ENCODE peak calls at places on chromosomes 4 and X, in six cellular contexts. Z, L, S, E, C and V are unnamed samples.

GRCh38 chrX:40105791-40106676 is 8.3 kb upstream of the BCOR start:
- DNase-seq in S (peak; percentile 50), E (no peak), C (no peak), L (no peak), Z (no peak), V (peak; percentile 66)

GRCh38 chrX:129759576-129760061 is 20.1 kb upstream of the SASH3 start:
- DNase-seq in S (no peak), Z (no peak), E (peak; percentile 83), L (no peak), C (peak; percentile 81), V (no peak)

GRCh38 chrX:77742788-77743476 is 43.1 kb downstream of the ATRX start:
- DNase-seq in L (peak; percentile 3), S (no peak), E (no peak), C (no peak), Z (no peak), V (no peak)

GRCh38 chr4:72896515-72896914 is 173.0 kb downstream of the COX18 start:
- DNase-seq in E (peak; percentile 78), S (no peak), L (peak; percentile 10), Z (no peak), C (peak; percentile 93), V (no peak)

GRCh38 chrX:142994988-142995387 is 30.7 kb upstream of the SPANXN4 start:
- DNase-seq in S (no peak), Z (no peak), L (no peak), E (no peak), C (no peak), V (no peak)

GRCh38 chrX:44462851-44463250 is 79.8 kb downstream of the FUNDC1 start:
- DNase-seq in Z (no peak), E (peak; percentile 4), S (no peak), C (peak; percentile 15), L (no peak), V (no peak)

GRCh38 chr4:45453258-45453841 is 670.5 kb downstream of the GABRG1 start:
- DNase-seq in E (no peak), C (peak; percentile 27), S (no peak), Z (no peak), L (no peak), V (no peak)

GRCh38 chrX:82658492-82658891 is 849.6 kb upstream of the POU3F4 start:
- DNase-seq in L (no peak), E (no peak), C (no peak), Z (no peak), S (no peak), V (no peak)

GRCh38 chr4:110533940-110534339 is 58.0 kb downstream of the ENPEP start:
- DNase-seq in C (peak; percentile 98), E (peak; percentile 98), S (no peak), L (no peak), Z (no peak), V (no peak)

GRCh38 chr4:88600129-88600849 is 8.0 kb downstream of the HERC3 start:
- DNase-seq in S (no peak), L (no peak), C (peak; percentile 83), E (peak; percentile 95), Z (no peak), V (no peak)

GRCh38 chrX:118637997-118638396 is 89.4 kb upstream of the IL13RA1 start:
- DNase-seq in S (no peak), E (peak; percentile 3), C (peak; percentile 26), L (no peak), Z (no peak), V (no peak)
- TF ChIP-seq CTCF in S (no peak), E (peak; percentile 30), C (peak; percentile 36), L (no peak), Z (no peak), V (no peak)

DNA sequence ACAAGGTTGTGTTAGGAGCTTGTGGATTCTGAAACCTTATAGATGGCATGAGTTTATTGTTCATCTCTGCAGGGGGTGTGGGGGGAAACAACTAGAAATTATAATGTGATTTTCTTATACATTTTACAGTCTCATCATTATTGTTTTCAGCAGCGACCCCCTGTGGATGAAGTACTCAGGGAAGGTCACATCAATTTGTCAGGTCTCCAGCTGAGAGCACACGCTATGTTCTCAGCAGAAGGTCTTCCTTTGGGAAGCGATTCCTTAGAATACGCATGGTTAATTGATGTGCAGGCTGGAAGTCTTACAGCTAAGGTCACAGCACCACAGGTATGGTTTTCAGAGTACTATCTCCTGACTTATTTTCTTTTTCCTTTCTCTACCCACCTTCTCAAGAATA is 72.2 kb downstream of the BLTP1 start:
- DNase-seq in S (peak; percentile 40), L (no peak), E (peak; percentile 22), Z (no peak), C (peak; percentile 27), V (no peak)
- TF ChIP-seq CTCF in S (no peak), L (no peak), E (peak; percentile 45), Z (no peak), C (peak; percentile 43), V (no peak)

GRCh38 chr4:74904509-74904908 is 28.4 kb upstream of the PARM1 start:
- DNase-seq in Z (no peak), E (no peak), S (no peak), L (no peak), C (no peak), V (no peak)
- TF ChIP-seq CTCF in Z (no peak), E (no peak), S (no peak), L (no peak), C (no peak), V (no peak)

DNA sequence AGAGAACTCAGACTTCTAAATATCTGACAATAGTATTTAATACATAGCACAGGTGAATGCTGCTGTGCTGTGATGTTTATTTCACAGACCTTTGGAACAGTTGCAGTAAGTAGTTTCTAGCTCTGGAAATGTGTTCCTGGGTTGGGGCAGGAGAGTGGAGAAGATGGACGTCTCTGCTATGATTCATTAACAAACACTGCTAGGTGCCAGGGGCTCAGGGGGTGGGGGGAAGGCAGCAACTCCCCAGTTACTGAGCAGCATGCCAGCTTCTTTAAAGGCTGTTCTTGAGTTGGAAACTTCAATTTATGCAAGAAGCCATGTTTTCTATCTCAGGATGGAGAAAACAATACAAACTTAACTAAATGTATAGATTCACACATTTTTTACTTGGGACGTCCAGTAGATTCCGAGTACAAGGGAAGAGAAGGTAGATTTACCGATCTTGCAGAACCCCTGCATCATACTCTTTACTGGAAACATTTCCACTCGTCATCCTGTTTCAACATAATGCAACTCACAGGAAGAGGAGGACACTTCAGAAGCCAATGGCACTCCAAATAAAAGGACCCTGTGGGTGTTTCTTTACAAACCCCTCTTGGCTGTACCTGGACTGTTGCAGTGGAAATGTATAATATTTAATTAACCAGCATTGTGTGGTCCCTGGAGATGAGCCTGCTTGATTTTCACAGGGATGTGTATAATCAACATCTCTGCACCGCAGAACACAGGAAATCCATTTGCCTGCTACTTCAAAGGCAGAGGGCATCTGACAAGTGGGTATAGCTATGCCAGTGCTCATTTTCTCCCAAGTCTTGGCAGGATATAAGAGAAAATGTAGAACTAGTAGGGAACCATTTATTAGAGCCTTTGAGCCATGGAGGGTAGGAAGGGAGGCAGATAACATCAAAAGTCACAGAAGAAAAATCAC is 171.4 kb downstream of the SH3KBP1 start:
- DNase-seq in E (no peak), C (no peak), L (no peak), S (no peak), Z (no peak), V (no peak)
- TF ChIP-seq CTCF in E (no peak), C (no peak), L (no peak), S (no peak), Z (no peak), V (no peak)

GRCh38 chrX:24245201-24245600 is 68.7 kb downstream of the SUPT20HL2 start:
- DNase-seq in S (no peak), E (peak; percentile 70), L (no peak), Z (no peak), C (peak; percentile 66), V (no peak)
- TF ChIP-seq CTCF in S (no peak), E (no peak), L (no peak), Z (no peak), C (no peak), V (no peak)

DNA sequence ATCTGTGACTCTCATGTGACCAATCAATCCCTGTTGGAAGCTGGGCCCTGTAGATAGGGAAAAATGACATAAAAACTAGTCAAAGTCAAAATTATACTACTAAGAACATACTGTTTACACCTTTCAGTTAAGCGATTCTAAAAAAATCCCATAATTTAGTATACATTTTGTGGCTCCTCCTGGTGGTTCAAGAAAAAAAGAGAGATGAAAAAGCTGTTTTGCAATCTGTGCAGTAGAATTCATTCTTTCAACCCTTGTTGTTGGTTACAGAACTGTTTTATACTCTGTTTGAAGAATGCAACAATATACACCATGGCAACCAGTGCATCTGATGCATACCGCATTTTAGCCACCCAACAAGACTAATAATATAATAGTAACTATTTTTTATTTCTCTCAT is 66.8 kb upstream of the ANK2 start:
- DNase-seq in L (no peak), E (no peak), S (no peak), Z (no peak), C (peak; percentile 18), V (no peak)
- TF ChIP-seq CTCF in L (no peak), E (no peak), S (peak; percentile 22), Z (no peak), C (no peak), V (no peak)